ENCODE peak calls at places on chromosome 2, in nine cellular contexts. Z is GM12865, J is GM23338, D is OCI-LY7, F is BE2C, V is A549, O is mucosa of descending colon, K is Karpas-422, A is Caco-2. R is an unnamed sample.

GRCh38 chr2:131094655-131095281 is 1.5 kb upstream of the FAM168B start:
- DNase-seq in K (no peak), D (no peak), J (no peak), V (no peak), O (no peak), F (no peak), Z (peak), A (no peak), R (no peak)

GRCh38 chr2:106030287-106031268 is 163.5 kb downstream of the UXS1 start:
- DNase-seq in K (no peak), A (peak), F (no peak), Z (no peak), D (no peak), O (peak), V (peak), J (no peak), R (peak)

GRCh38 chr2:232315049-232315922 is 63.3 kb upstream of the ALPP start:
- DNase-seq in O (no peak), V (no peak), F (no peak), J (peak), D (no peak), Z (peak), A (no peak), K (no peak), R (no peak)

GRCh38 chr2:9473308-9473984 is 905 bp upstream of the IAH1 start:
- DNase-seq in D (no peak), Z (peak), J (peak), A (no peak), V (peak), K (peak), O (peak), F (no peak), R (no peak)

GRCh38 chr2:190119257-190119656 is 56.7 kb upstream of the MSTN start:
- DNase-seq in D (no peak), A (no peak), K (no peak), F (no peak), V (no peak), J (peak), O (no peak), Z (no peak), R (no peak)

GRCh38 chr2:88764850-88765153 is 73.3 kb downstream of the RPIA start:
- DNase-seq in Z (no peak), A (no peak), O (no peak), V (no peak), J (peak), F (no peak), K (no peak), D (no peak), R (no peak)

GRCh38 chr2:118240276-118240675 is 152.0 kb downstream of the INSIG2 start:
- DNase-seq in D (no peak), F (no peak), V (no peak), Z (no peak), K (no peak), O (no peak), J (no peak), A (no peak), R (no peak)

GRCh38 chr2:157722580-157723234 is 94.0 kb upstream of the ACVR1C start:
- DNase-seq in F (no peak), A (no peak), D (peak), V (peak), K (no peak), J (peak), O (no peak), Z (no peak), R (no peak)

GRCh38 chr2:166197446-166197845 is 69.6 kb upstream of the SCN1A start:
- DNase-seq in K (no peak), F (no peak), D (no peak), A (no peak), V (no peak), J (no peak), Z (no peak), O (no peak), R (no peak)

GRCh38 chr2:53170463-53170862 is 597.1 kb upstream of the CHAC2 start:
- DNase-seq in V (no peak), K (no peak), F (no peak), O (no peak), Z (no peak), D (no peak), J (no peak), A (no peak), R (no peak)

GRCh38 chr2:224579411-224579810 is 5.8 kb downstream of the CUL3 start:
- DNase-seq in F (no peak), D (no peak), J (no peak), V (no peak), K (no peak), Z (no peak), A (no peak), O (no peak), R (no peak)

GRCh38 chr2:51027968-51028367 is 4.0 kb downstream of the NRXN1 start:
- DNase-seq in J (peak), O (no peak), V (no peak), K (no peak), A (no peak), D (no peak), Z (no peak), F (no peak), R (no peak)

GRCh38 chr2:106843910-106844250 is 42.1 kb downstream of the ST6GAL2 start:
- DNase-seq in F (peak), J (no peak), K (peak), D (no peak), O (no peak), V (no peak), A (no peak), Z (no peak), R (no peak)

GRCh38 chr2:220228310-220229006 is 601.0 kb downstream of the SLC4A3 start:
- DNase-seq in F (no peak), J (no peak), A (no peak), D (no peak), O (no peak), Z (no peak), V (peak), K (no peak), R (no peak)

GRCh38 chr2:27954261-27954673 is 63.7 kb downstream of the BABAM2 start:
- DNase-seq in J (no peak), K (no peak), V (peak), D (no peak), Z (no peak), F (no peak), O (no peak), A (no peak), R (no peak)

GRCh38 chr2:1898461-1899395 is 154.4 kb upstream of the PXDN start:
- DNase-seq in O (no peak), D (no peak), Z (no peak), K (no peak), A (no peak), F (no peak), V (no peak), J (no peak), R (no peak)
- H3K4me3 ChIP-seq in O (no peak), D (no peak), Z (no peak), K (no peak), A (no peak), F (no peak), V (no peak), J (no peak), R (no peak)

GRCh38 chr2:208594642-208595385 is 188.2 kb downstream of the PTH2R start:
- DNase-seq in Z (no peak), D (no peak), A (no peak), O (no peak), V (no peak), J (peak), F (no peak), K (no peak), R (no peak)
- H3K4me3 ChIP-seq in Z (no peak), D (no peak), A (no peak), O (no peak), V (no peak), J (no peak), F (no peak), K (no peak), R (no peak)

DNA sequence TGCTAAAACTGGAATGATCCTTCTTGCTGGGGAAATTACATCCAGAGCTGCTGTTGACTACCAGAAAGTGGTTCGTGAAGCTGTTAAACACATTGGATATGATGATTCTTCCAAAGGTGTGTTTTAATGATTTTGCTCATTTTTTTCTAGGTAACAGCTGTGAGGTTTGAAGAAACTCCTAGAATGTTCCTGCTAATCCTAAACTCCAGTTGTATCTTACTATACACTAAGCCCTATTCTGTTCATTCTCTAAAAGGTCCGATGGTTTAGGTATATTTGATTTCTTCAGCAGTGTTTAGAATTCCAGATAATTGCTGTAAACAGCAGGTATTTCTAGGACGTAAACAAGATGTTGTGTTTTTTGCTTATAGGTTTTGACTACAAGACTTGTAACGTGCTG is 2.3 kb downstream of the MAT2A start:
- DNase-seq in J (no peak), Z (no peak), F (no peak), K (no peak), A (no peak), D (no peak), V (no peak), O (no peak), R (no peak)
- H3K4me3 ChIP-seq in J (peak), Z (peak), F (peak), K (peak), A (peak), D (peak), V (peak), O (no peak), R (peak)

DNA sequence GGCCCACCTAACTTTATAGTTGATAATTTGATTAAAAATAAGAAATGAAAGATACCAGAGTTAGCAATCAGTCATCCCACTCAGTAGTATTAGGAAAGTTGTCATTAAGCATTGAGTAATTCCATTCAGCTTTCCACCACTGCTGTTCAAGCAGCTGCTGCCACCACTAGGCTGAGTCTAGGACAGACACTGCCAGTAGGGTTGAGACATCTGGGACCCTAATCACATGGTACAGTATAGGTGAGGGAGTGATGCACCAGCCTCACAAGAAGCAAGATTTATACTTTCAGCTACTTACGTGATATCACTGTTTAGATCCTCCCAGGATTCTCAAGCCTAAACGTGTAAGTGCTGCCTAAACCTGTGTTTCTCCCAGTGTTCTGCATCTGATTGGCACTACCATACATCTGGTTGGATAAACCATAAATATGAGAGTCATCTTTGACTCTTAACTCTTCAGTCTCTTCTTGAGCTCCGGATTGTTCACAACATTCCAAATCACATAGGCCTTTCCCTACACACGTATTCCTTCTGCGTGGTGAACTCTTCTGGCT is 3.2 kb downstream of the UBXN4 start:
- DNase-seq in O (no peak), A (peak), D (peak), V (peak), J (peak), Z (peak), K (no peak), F (peak), R (no peak)
- H3K4me3 ChIP-seq in O (no peak), A (no peak), D (peak), V (no peak), J (no peak), Z (no peak), K (no peak), F (no peak), R (no peak)

GRCh38 chr2:58047373-58047674 is 718 bp downstream of the VRK2 start:
- DNase-seq in Z (no peak), V (no peak), K (no peak), O (no peak), J (no peak), F (no peak), D (no peak), A (no peak), R (no peak)
- H3K4me3 ChIP-seq in Z (peak), V (peak), K (peak), O (peak), J (peak), F (no peak), D (peak), A (peak), R (peak)

DNA sequence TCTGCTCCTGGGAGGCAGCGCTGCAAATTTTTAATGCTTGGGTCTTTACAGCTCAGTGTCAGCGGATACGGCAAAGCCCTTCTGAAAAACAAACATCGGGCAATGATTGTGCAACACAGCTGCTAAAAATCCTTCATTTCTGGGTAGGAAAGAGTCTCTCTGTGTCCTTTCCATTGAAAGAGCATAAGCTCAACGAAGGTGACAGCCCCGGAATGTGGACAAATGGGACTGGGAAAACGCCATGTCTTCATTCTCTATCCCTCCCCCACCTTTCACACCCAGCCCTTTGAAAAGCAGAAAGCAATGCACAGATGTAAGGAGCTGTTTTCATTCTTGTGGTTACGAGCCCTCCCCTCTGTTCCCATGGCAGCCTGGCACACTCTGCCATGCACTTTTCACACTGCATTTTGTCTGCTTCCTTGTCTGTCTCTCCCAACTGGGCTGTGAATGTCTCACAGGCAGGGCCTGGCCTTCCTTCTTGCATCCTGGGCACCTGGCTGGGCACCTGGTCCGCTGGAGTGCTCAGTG is 16.1 kb downstream of the TMEM177 start:
- DNase-seq in A (no peak), F (no peak), V (no peak), Z (no peak), D (no peak), K (no peak), J (no peak), O (no peak), R (no peak)
- H3K4me3 ChIP-seq in A (no peak), F (no peak), V (no peak), Z (no peak), D (no peak), K (no peak), J (no peak), O (no peak), R (no peak)

GRCh38 chr2:176471949-176472348 is 202.7 kb downstream of the MTX2 start:
- DNase-seq in A (no peak), K (no peak), F (no peak), Z (no peak), D (no peak), O (no peak), J (no peak), V (no peak), R (no peak)

GRCh38 chr2:176470713-176471112 is 201.5 kb downstream of the MTX2 start:
- DNase-seq in F (no peak), J (no peak), O (no peak), A (no peak), V (no peak), K (no peak), Z (no peak), D (no peak), R (no peak)

GRCh38 chr2:176468471-176468870 is 199.2 kb downstream of the MTX2 start:
- DNase-seq in V (no peak), A (no peak), K (no peak), O (no peak), F (no peak), Z (no peak), D (no peak), J (no peak), R (no peak)

GRCh38 chr2:176473851-176474250 is 204.6 kb downstream of the MTX2 start:
- DNase-seq in D (no peak), V (no peak), A (no peak), Z (no peak), F (no peak), K (no peak), O (no peak), J (no peak), R (no peak)

GRCh38 chr2:176473177-176473576 is 203.9 kb downstream of the MTX2 start:
- DNase-seq in K (no peak), V (no peak), O (peak), F (peak), A (no peak), Z (no peak), D (no peak), J (no peak), R (no peak)
- H3K4me3 ChIP-seq in K (no peak), V (no peak), O (no peak), F (no peak), A (no peak), Z (no peak), D (no peak), J (no peak), R (no peak)

GRCh38 chr2:11389048-11389413 is 44.6 kb upstream of the ROCK2 start:
- DNase-seq in V (no peak), K (no peak), D (no peak), A (no peak), Z (no peak), O (no peak), J (no peak), F (peak), R (no peak)

GRCh38 chr2:11388262-11389047 is 44.0 kb upstream of the ROCK2 start:
- DNase-seq in A (no peak), V (no peak), J (no peak), O (peak), D (no peak), F (no peak), Z (peak), K (no peak), R (no peak)

GRCh38 chr2:11387831-11388230 is 43.4 kb upstream of the ROCK2 start:
- DNase-seq in K (no peak), O (no peak), F (no peak), J (no peak), A (peak), D (no peak), Z (no peak), V (peak), R (peak)

GRCh38 chr2:11391941-11392266 is 47.5 kb upstream of the ROCK2 start:
- DNase-seq in O (no peak), J (no peak), D (no peak), F (no peak), V (no peak), K (no peak), A (no peak), Z (no peak), R (no peak)

DNA sequence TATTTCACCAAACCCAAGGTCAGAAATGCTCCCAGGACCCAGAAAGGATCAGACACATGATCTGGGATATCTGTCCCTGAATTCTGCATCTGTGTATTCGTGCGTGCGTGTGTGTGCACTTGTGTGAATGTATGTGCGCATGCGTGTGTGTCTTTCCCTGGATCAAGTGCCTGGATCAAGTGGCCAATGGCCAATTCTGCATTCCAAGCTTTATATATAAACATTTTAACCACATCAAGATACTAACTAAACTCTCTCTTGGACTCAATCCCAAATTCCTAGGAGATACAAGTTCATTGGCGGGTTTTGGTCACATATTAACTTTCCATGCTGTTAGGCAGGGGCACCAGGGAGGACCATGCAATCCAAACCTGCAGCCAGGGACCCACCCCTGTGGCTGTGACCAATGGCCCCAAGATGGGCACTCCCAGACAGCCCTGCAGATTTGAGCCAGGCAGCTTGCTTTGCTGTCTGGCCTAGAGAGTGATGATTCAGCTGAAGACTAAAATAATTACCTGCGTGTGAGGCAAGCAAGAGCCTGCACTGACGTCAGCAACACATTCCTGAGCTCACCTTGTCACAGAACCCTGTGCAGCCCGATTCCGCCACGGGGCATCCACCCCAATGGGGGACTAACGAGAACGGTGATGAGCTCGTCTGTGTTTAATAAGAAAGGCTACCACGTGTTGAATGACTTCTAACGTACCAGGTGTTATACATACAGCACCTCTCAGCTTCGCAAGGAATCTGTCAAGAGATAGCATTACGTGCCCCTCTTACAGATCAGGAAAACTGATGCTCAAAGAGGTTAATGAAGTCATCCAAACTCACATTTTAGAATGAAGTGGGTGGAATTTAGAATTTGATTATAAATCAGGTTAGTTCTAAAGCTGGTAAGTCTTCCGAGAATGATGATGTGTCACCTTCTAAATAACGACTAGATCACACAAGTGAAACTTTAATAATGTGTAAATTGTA is 45.4 kb upstream of the ROCK2 start:
- DNase-seq in K (no peak), D (no peak), V (peak), A (no peak), J (no peak), O (peak), Z (no peak), F (no peak), R (peak)
- H3K4me3 ChIP-seq in K (no peak), D (no peak), V (no peak), A (no peak), J (no peak), O (no peak), Z (no peak), F (no peak), R (no peak)

DNA sequence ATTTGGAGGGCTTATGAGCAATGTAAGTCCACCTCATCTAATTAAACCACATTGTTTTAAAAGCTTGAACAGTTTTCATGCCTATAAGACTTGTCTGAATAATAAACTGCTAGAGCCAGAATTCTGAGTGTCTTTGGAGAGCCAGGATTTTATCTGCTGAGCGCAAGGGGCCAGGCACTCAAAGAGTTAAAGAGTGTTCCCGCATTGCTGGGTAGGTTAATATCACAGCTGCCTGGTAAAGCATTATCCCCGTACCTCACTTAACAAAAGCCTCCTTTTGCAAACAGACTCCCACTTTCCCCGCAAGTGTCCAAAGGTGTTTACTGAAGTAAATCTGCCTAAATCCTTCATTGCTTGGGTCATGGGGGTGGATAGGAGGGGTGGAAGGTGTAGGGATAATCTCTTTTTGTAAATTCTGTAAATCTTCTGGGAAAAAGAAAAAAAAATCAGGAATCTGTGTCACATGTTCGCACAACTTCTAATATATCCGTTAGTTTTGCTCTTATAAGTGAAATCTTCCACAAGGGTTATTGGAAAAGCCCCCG is 10.8 kb downstream of the ZEB2 start:
- DNase-seq in F (no peak), O (no peak), Z (no peak), K (no peak), D (no peak), J (peak), A (no peak), V (no peak), R (no peak)
- H3K4me3 ChIP-seq in F (no peak), O (no peak), Z (no peak), K (no peak), D (no peak), J (peak), A (no peak), V (no peak), R (no peak)